ENCODE peak calls at places on chromosomes 7 and 10, in nine cellular contexts. U is A673, K is esophagus muscularis mucosa, S is left lung, R is cardiac muscle cell, D is IMR-90, N is heart left ventricle, I is tibial artery, F is uterus. P is an unnamed sample. For H3K9me3 and H3K36me3, the result is how much of the 10 kb centered on the place peaks cover.

GRCh38 chr7:155804897-155805825 is 7.1 kb downstream of the SHH start:
- DNase-seq in U (peak), K (no peak), S (peak), R (peak), D (peak), N (no peak), I (no peak), F (no peak), P (peak)

GRCh38 chr10:75657351-75657750 is 225.9 kb downstream of the LRMDA start:
- DNase-seq in U (no peak), K (no peak), S (no peak), R (no peak), D (no peak), N (no peak), I (no peak), F (no peak), P (no peak)

GRCh38 chr7:136183981-136184380 is 206.8 kb upstream of the MTPN start:
- DNase-seq in U (peak), K (no peak), S (no peak), R (no peak), D (peak), N (no peak), I (no peak), F (no peak), P (no peak)

GRCh38 chr7:20064974-20065862 is 152.0 kb downstream of the MACC1 start:
- DNase-seq in U (no peak), K (no peak), S (peak), R (peak), D (peak), N (no peak), I (no peak), F (no peak), P (no peak)

GRCh38 chr10:112811741-112812551 is 138.1 kb upstream of the TCF7L2 start:
- DNase-seq in U (peak), K (no peak), S (peak), R (peak), D (peak), N (no peak), I (peak), F (peak), P (no peak)

GRCh38 chr7:45259227-45259596 is 101.6 kb downstream of the RAMP3 start:
- DNase-seq in U (no peak), K (no peak), S (no peak), R (no peak), D (no peak), N (no peak), I (no peak), F (no peak), P (no peak)

GRCh38 chr10:27108165-27108564 is 7.9 kb upstream of the ANKRD26 start:
- DNase-seq in U (no peak), K (no peak), S (no peak), R (no peak), D (no peak), N (no peak), I (no peak), F (no peak), P (no peak)

GRCh38 chr10:110701618-110701971 is 57.5 kb downstream of the RBM20 start:
- DNase-seq in U (no peak), K (peak), S (no peak), R (no peak), D (no peak), N (no peak), I (no peak), F (no peak), P (peak)

GRCh38 chr10:76829724-76830123 is 807.9 kb downstream of the KCNMA1 start:
- DNase-seq in U (no peak), K (no peak), S (no peak), R (no peak), D (no peak), N (no peak), I (no peak), F (no peak), P (no peak)

GRCh38 chr7:99693427-99694200 is 13.8 kb upstream of the CYP3A5 start:
- DNase-seq in U (no peak), K (no peak), S (peak), R (no peak), D (no peak), N (no peak), I (no peak), F (no peak), P (no peak)

GRCh38 chr7:26167293-26167934 is 15.4 kb downstream of the NFE2L3 start:
- DNase-seq in U (no peak), K (no peak), S (no peak), R (no peak), D (no peak), N (no peak), I (no peak), F (no peak), P (no peak)

GRCh38 chr10:124323145-124323725 is 95.5 kb downstream of the OAT start:
- DNase-seq in U (no peak), K (no peak), S (no peak), R (peak), D (no peak), N (no peak), I (peak), F (no peak), P (no peak)

GRCh38 chr7:80941206-80941758 is 22.4 kb upstream of the SEMA3C start:
- DNase-seq in U (no peak), K (no peak), S (no peak), R (peak), D (peak), N (no peak), I (no peak), F (no peak), P (no peak)

GRCh38 chr10:88095291-88095721 is 231.9 kb downstream of the PTEN start:
- DNase-seq in U (no peak), K (no peak), S (no peak), R (peak), D (peak), N (no peak), I (no peak), F (no peak), P (no peak)

GRCh38 chr7:137731436-137731835 is 115.3 kb downstream of the DGKI start:
- DNase-seq in U (no peak), K (no peak), S (no peak), R (no peak), D (peak), N (no peak), I (no peak), F (no peak), P (no peak)

GRCh38 chr10:70648427-70648826 is 23.9 kb upstream of the ADAMTS14 start:
- DNase-seq in U (peak), K (no peak), S (no peak), R (no peak), D (no peak), N (no peak), I (no peak), F (no peak), P (no peak)

GRCh38 chr7:107661081-107661864 is 645 bp downstream of the SLC26A4 start:
- DNase-seq in U (peak), K (no peak), S (peak), R (peak), D (peak), N (peak), I (peak), F (peak), P (peak)

GRCh38 chr10:58513189-58514101 is 773 bp downstream of the BICC1 start:
- DNase-seq in U (peak), K (peak), S (peak), R (peak), D (peak), N (peak), I (peak), F (peak), P (peak)

GRCh38 chr7:132639983-132640382 is 63.7 kb upstream of the PLXNA4 start:
- DNase-seq in U (no peak), K (no peak), S (no peak), R (no peak), D (no peak), N (no peak), I (no peak), F (no peak), P (no peak)

GRCh38 chr7:140726304-140726703 is 29.8 kb downstream of the NDUFB2 start:
- DNase-seq in U (peak), K (no peak), S (no peak), R (peak), D (peak), N (no peak), I (no peak), F (no peak), P (no peak)

GRCh38 chr10:15254808-15255655 is 86.5 kb upstream of the NMT2 start:
- DNase-seq in U (no peak), K (no peak), S (no peak), R (no peak), D (no peak), N (no peak), I (no peak), F (no peak), P (no peak)

GRCh38 chr10:15255961-15256360 is 87.5 kb upstream of the NMT2 start:
- DNase-seq in U (no peak), K (no peak), S (no peak), R (no peak), D (no peak), N (no peak), I (no peak), F (no peak), P (no peak)

GRCh38 chr10:15258255-15258654 is 89.8 kb upstream of the NMT2 start:
- DNase-seq in U (no peak), K (no peak), S (no peak), R (no peak), D (no peak), N (no peak), I (no peak), F (no peak), P (no peak)

GRCh38 chr10:15262036-15262713 is 93.7 kb upstream of the NMT2 start:
- DNase-seq in U (peak), K (no peak), S (no peak), R (peak), D (peak), N (no peak), I (no peak), F (no peak), P (no peak)

DNA sequence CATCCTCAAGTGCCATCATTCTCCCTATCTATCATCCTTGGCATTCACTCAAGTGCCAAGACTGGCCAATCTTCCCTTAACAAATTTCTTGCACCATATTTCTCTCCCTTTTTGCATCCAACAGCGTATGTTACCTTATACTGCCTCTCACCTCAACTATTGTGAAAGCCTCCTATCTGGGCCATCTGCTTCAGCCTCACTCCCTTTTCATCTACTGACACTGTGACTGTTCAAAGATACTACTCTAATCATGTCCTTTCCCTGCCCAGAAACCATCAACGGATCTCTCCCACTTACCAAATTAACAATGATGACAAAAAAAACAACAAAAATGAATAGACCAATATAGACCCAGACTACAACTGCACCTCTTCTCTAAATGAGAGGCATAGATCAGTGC is 90.6 kb upstream of the NMT2 start:
- DNase-seq in U (no peak), K (no peak), S (no peak), R (no peak), D (no peak), N (no peak), I (no peak), F (no peak), P (no peak)
- H3K9me3 ChIP-seq in U (under half), K (under half), S (under half), R (under half), D (under half), N (under half), I (under half), F (under half), P (under half)

GRCh38 chr7:42914726-42915045 is 2.8 kb upstream of the C7orf25 start:
- DNase-seq in U (no peak), K (no peak), S (no peak), R (no peak), D (no peak), N (no peak), I (no peak), F (no peak), P (no peak)
- H3K36me3 ChIP-seq in U (under half), K (under half), S (under half), R (under half), D (under half), N (half or more), I (under half), F (under half), P (under half)

GRCh38 chr7:151225948-151226510 is 976 bp downstream of the ABCF2 start:
- DNase-seq in U (no peak), K (no peak), S (peak), R (no peak), D (no peak), N (no peak), I (peak), F (no peak), P (no peak)
- H3K27ac ChIP-seq in U (peak), K (peak), S (no peak), R (no peak), D (peak), N (no peak), I (peak), F (no peak), P (no peak)

GRCh38 chr7:57210871-57211270 is 78.6 kb upstream of the ZNF479 start:
- DNase-seq in U (no peak), K (no peak), S (no peak), R (no peak), D (no peak), N (no peak), I (no peak), F (no peak), P (no peak)
- H3K9me3 ChIP-seq in U (under half), K (under half), S (under half), R (under half), D (under half), N (under half), I (under half), F (under half), P (under half)

GRCh38 chr7:128993419-128993818 is 55.7 kb downstream of the IRF5 start:
- DNase-seq in U (no peak), K (no peak), S (no peak), R (no peak), D (no peak), N (no peak), I (no peak), F (no peak), P (no peak)
- H3K36me3 ChIP-seq in U (under half), K (under half), S (half or more), R (half or more), D (under half), N (half or more), I (half or more), F (under half), P (half or more)

DNA sequence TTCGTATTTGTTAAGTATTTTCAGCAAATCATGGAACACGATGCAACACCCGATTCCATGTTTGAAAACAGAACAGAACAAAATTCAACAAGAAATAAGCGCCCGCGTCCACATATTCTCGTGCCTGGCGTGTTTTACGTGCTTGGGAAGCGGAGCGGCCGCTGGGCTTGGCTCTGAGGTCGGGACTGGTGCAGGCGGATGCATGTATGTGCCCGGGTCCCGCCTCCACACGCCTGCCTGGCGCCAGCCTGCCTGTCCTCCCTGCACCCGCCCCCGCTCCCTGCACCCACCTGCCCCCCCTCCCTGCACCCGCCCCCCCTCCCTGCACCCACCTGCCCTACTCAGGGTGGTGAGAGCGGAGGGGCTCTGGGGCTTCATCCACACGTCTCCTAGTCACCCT is 454.5 kb downstream of the DNAJB6 start:
- DNase-seq in U (no peak), K (no peak), S (no peak), R (no peak), D (no peak), N (no peak), I (no peak), F (no peak), P (no peak)
- H3K27ac ChIP-seq in U (no peak), K (no peak), S (no peak), R (no peak), D (no peak), N (no peak), I (no peak), F (no peak), P (no peak)

P was measured in WERI-Rb-1.